ENCODE peak calls at places on chromosomes 4 and X, in six cellular contexts. W is breast epithelium, I is GM23248, D is cardiac muscle cell, E is psoas muscle, O is GM23338. V is an unnamed sample.

GRCh38 chr4:186190456-186191265 is 706 bp upstream of the CYP4V2 start:
- DNase-seq in W (peak), I (peak), D (peak), E (no peak), O (peak), V (peak)

GRCh38 chr4:114435118-114435517 is 163.5 kb upstream of the UGT8 start:
- DNase-seq in W (no peak), I (no peak), D (no peak), E (no peak), O (no peak), V (no peak)

GRCh38 chrX:13254076-13254785 is 65.6 kb downstream of the ATXN3L start:
- DNase-seq in W (no peak), I (peak), D (peak), E (no peak), O (no peak), V (peak)

GRCh38 chr4:54152846-54153600 is 53.1 kb downstream of the GSX2 start:
- DNase-seq in W (no peak), I (peak), D (peak), E (no peak), O (no peak), V (no peak)

GRCh38 chrX:17923546-17923945 is 62.4 kb upstream of the RAI2 start:
- DNase-seq in W (no peak), I (peak), D (no peak), E (no peak), O (peak), V (peak)

GRCh38 chrX:86935988-86936387 is 581.6 kb upstream of the KLHL4 start:
- DNase-seq in W (no peak), I (no peak), D (no peak), E (no peak), O (no peak), V (no peak)

GRCh38 chr4:153512162-153512852 is 46.1 kb downstream of the TMEM131L start:
- DNase-seq in W (no peak), I (no peak), D (no peak), E (no peak), O (no peak), V (no peak)

GRCh38 chrX:38061335-38061734 is 55.0 kb downstream of the SYTL5 start:
- DNase-seq in W (no peak), I (peak), D (no peak), E (no peak), O (peak), V (peak)

GRCh38 chrX:5876984-5877655 is 351.5 kb downstream of the NLGN4X start:
- DNase-seq in W (no peak), I (peak), D (no peak), E (no peak), O (peak), V (peak)

GRCh38 chrX:3939967-3940610 is 226.6 kb upstream of the PRKX start:
- DNase-seq in W (no peak), I (peak), D (peak), E (no peak), O (peak), V (no peak)

GRCh38 chrX:125646195-125646594 is 326.5 kb downstream of the TEX13C start:
- DNase-seq in W (no peak), I (peak), D (no peak), E (no peak), O (peak), V (peak)

GRCh38 chrX:151765026-151765425 is 30.5 kb downstream of the CNGA2 start:
- DNase-seq in W (no peak), I (no peak), D (no peak), E (no peak), O (no peak), V (no peak)

GRCh38 chrX:121150217-121150616 is 102.8 kb downstream of the GLUD2 start:
- DNase-seq in W (no peak), I (no peak), D (no peak), E (no peak), O (no peak), V (no peak)

GRCh38 chr4:20395160-20395773 is 143.6 kb downstream of the SLIT2 start:
- DNase-seq in W (no peak), I (peak), D (peak), E (no peak), O (peak), V (peak)

GRCh38 chr4:8383451-8384160 is 56.9 kb downstream of the ACOX3 start:
- DNase-seq in W (no peak), I (no peak), D (peak), E (peak), O (no peak), V (peak)

GRCh38 chrX:150704030-150704613 is 10.9 kb downstream of the MTMR1 start:
- DNase-seq in W (no peak), I (peak), D (peak), E (no peak), O (no peak), V (no peak)

GRCh38 chr4:38860788-38861424 is 4.3 kb upstream of the TLR6 start:
- DNase-seq in W (no peak), I (peak), D (peak), E (no peak), O (peak), V (peak)

GRCh38 chrX:64229145-64229544 is 1.3 kb downstream of the ASB12 start:
- DNase-seq in W (no peak), I (no peak), D (no peak), E (no peak), O (no peak), V (no peak)

GRCh38 chr4:56979674-56980073 is 978 bp downstream of the POLR2B start:
- DNase-seq in W (no peak), I (peak), D (peak), E (no peak), O (peak), V (peak)

GRCh38 chrX:149314031-149314430 is 191.1 kb downstream of the IDS start:
- DNase-seq in W (no peak), I (peak), D (peak), E (no peak), O (no peak), V (no peak)

GRCh38 chr4:110165382-110166285 is 32.8 kb downstream of the ELOVL6 start:
- DNase-seq in W (no peak), I (peak), D (peak), E (no peak), O (no peak), V (no peak)

GRCh38 chr4:577499-578450 is 1.7 kb upstream of the TMEM271 start:
- DNase-seq in W (no peak), I (peak), D (peak), E (no peak), O (peak), V (peak)

GRCh38 chr4:23937173-23937572 is 47.3 kb upstream of the PPARGC1A start:
- DNase-seq in W (no peak), I (peak), D (peak), E (no peak), O (no peak), V (no peak)

GRCh38 chr4:105586638-105587328 is 34.4 kb downstream of the ARHGEF38 start:
- DNase-seq in W (no peak), I (no peak), D (no peak), E (no peak), O (no peak), V (no peak)

GRCh38 chrX:41481264-41482109 is 34.3 kb downstream of the NYX start:
- DNase-seq in W (no peak), I (peak), D (no peak), E (no peak), O (peak), V (peak)

GRCh38 chr4:11623726-11624037 is 195.0 kb upstream of the HS3ST1 start:
- DNase-seq in W (no peak), I (no peak), D (peak), E (no peak), O (peak), V (no peak)

GRCh38 chrX:111779582-111779981 is 96.4 kb upstream of the TRPC5OS start:
- DNase-seq in W (no peak), I (no peak), D (no peak), E (no peak), O (no peak), V (no peak)

GRCh38 chrX:136204571-136204970 is 46.6 kb downstream of the MAP7D3 start:
- DNase-seq in W (no peak), I (peak), D (peak), E (peak), O (peak), V (no peak)

GRCh38 chr4:121096629-121097028 is 24.3 kb upstream of the NDNF start:
- DNase-seq in W (no peak), I (peak), D (peak), E (no peak), O (peak), V (no peak)

GRCh38 chrX:143854006-143854405 is 29.9 kb upstream of the UBE2NL start:
- DNase-seq in W (no peak), I (peak), D (peak), E (no peak), O (no peak), V (no peak)

GRCh38 chrX:43949669-43950068 is 23.5 kb downstream of the NDP start:
- DNase-seq in W (no peak), I (peak), D (no peak), E (peak), O (peak), V (no peak)

GRCh38 chrX:130174051-130174704 is 2.4 kb downstream of the RAB33A start:
- DNase-seq in W (no peak), I (peak), D (peak), E (peak), O (no peak), V (no peak)

GRCh38 chr4:77010841-77011354 is 61.3 kb downstream of the SEPTIN11 start:
- DNase-seq in W (no peak), I (peak), D (peak), E (no peak), O (no peak), V (peak)

GRCh38 chrX:107542500-107542899 is 85.8 kb upstream of the PRPS1 start:
- DNase-seq in W (no peak), I (peak), D (peak), E (no peak), O (peak), V (peak)

GRCh38 chrX:9578083-9578779 is 113.4 kb downstream of the TBL1X start:
- DNase-seq in W (no peak), I (no peak), D (peak), E (no peak), O (no peak), V (no peak)

GRCh38 chr4:80180743-80181142 is 16.6 kb upstream of the PRDM8 start:
- DNase-seq in W (no peak), I (peak), D (no peak), E (no peak), O (no peak), V (no peak)

GRCh38 chr4:102620697-102621497 is 119.7 kb downstream of the NFKB1 start:
- DNase-seq in W (no peak), I (peak), D (peak), E (no peak), O (peak), V (peak)

GRCh38 chr4:164531336-164531735 is 222.6 kb upstream of the SMIM31 start:
- DNase-seq in W (no peak), I (no peak), D (no peak), E (no peak), O (no peak), V (no peak)

GRCh38 chr4:142961866-142962265 is 115.8 kb upstream of the INPP4B start:
- DNase-seq in W (no peak), I (no peak), D (peak), E (no peak), O (no peak), V (no peak)

GRCh38 chr4:142960134-142960533 is 114.0 kb upstream of the INPP4B start:
- DNase-seq in W (no peak), I (no peak), D (peak), E (no peak), O (no peak), V (peak)

GRCh38 chr4:142960867-142961644 is 115.0 kb upstream of the INPP4B start:
- DNase-seq in W (no peak), I (no peak), D (no peak), E (no peak), O (no peak), V (no peak)

GRCh38 chr4:142955501-142955900 is 109.4 kb upstream of the INPP4B start:
- DNase-seq in W (no peak), I (no peak), D (no peak), E (no peak), O (no peak), V (no peak)

GRCh38 chr4:142959156-142959555 is 113.1 kb upstream of the INPP4B start:
- DNase-seq in W (no peak), I (no peak), D (no peak), E (no peak), O (peak), V (peak)
- H3K27ac ChIP-seq in W (no peak), I (no peak), D (no peak), E (peak), O (no peak), V (peak)

GRCh38 chr4:136121431-136121830 is 1410.9 kb downstream of the PCDH18 start:
- DNase-seq in W (no peak), I (no peak), D (no peak), E (no peak), O (no peak), V (no peak)

DNA sequence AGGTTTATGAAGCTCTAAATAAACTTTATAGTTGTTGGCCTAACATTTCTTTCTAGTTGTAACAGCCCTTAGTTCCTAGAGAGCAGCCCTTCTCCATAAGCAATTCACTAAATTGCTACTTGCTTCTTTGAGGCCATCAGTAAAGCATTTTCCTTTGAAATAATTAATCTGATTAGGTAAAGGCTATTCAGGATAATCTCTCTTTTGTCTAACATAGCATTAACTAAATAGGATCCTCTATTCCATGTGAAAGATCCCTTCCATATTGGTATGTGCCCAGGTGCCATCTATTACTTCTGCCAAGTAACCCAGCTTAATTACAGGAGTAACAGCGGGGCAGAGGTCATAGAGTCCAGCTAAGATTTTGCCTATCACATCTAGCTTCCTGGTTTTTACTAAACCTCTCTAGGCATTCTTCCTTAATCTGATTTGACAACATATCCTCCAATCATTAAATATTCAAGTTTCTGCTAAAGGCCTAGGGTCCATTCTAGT is 1408.0 kb downstream of the PCDH18 start:
- DNase-seq in W (no peak), I (no peak), D (no peak), E (no peak), O (no peak), V (no peak)
- H3K4me3 ChIP-seq in W (no peak), I (no peak), D (no peak), E (no peak), O (no peak), V (no peak)

GRCh38 chr4:128856246-128856645 is 46.7 kb downstream of the JADE1 start:
- DNase-seq in W (no peak), I (no peak), D (no peak), E (no peak), O (no peak), V (peak)
- H3K27ac ChIP-seq in W (no peak), I (no peak), D (no peak), E (no peak), O (peak), V (no peak)

GRCh38 chrX:110004970-110005369 is 2.1 kb downstream of the TMEM164 start:
- DNase-seq in W (no peak), I (no peak), D (no peak), E (no peak), O (no peak), V (no peak)
- H3K4me3 ChIP-seq in W (no peak), I (no peak), D (no peak), E (peak), O (no peak), V (no peak)